ENCODE peak calls at places on chromosomes 4 and X, in seven cellular contexts. E, Y, Q, B, I, O and F are unnamed samples. For H3K36me3 and H3K4me1, the result is how much of the 10 kb centered on the place peaks cover.

GRCh38 chr4:162984621-162985020 is 182.1 kb downstream of the NAF1 start:
- DNase-seq in E (no peak), Y (no peak), Q (no peak), B (no peak), I (no peak), O (no peak), F (no peak)

GRCh38 chr4:101501421-101501820 is 154.1 kb upstream of the PPP3CA start:
- DNase-seq in E (no peak), Y (no peak), Q (no peak), B (no peak), I (no peak), O (no peak), F (no peak)

GRCh38 chr4:130563185-130563890 is 1467.4 kb downstream of the C4orf33 start:
- DNase-seq in E (no peak), Y (peak), Q (peak), B (peak), I (peak), O (peak), F (no peak)

GRCh38 chrX:9144643-9145290 is 110.8 kb upstream of the FAM9B start:
- DNase-seq in E (no peak), Y (no peak), Q (no peak), B (no peak), I (peak), O (no peak), F (no peak)

GRCh38 chr4:185914583-185915199 is 102.7 kb upstream of the SORBS2 start:
- DNase-seq in E (no peak), Y (no peak), Q (no peak), B (no peak), I (peak), O (no peak), F (no peak)

GRCh38 chrX:17591741-17592110 is 145.6 kb upstream of the SCML1 start:
- DNase-seq in E (no peak), Y (no peak), Q (no peak), B (no peak), I (peak), O (no peak), F (no peak)

GRCh38 chr4:169615467-169616106 is 3.2 kb upstream of the NEK1 start:
- DNase-seq in E (no peak), Y (no peak), Q (no peak), B (no peak), I (no peak), O (no peak), F (no peak)

GRCh38 chrX:101232316-101232715 is 12.7 kb downstream of the DRP2 start:
- DNase-seq in E (no peak), Y (no peak), Q (no peak), B (no peak), I (no peak), O (no peak), F (no peak)

GRCh38 chr4:139562839-139563238 is 6.8 kb upstream of the SETD7 start:
- DNase-seq in E (no peak), Y (no peak), Q (no peak), B (no peak), I (no peak), O (no peak), F (no peak)

GRCh38 chrX:63922221-63922620 is 137.2 kb upstream of the ARHGEF9 start:
- DNase-seq in E (no peak), Y (no peak), Q (no peak), B (no peak), I (peak), O (no peak), F (no peak)

GRCh38 chr4:168859888-168860694 is 150.0 kb downstream of the CBR4 start:
- DNase-seq in E (no peak), Y (no peak), Q (no peak), B (no peak), I (no peak), O (no peak), F (no peak)

GRCh38 chr4:88697113-88697512 is 516 bp downstream of the NAP1L5 start:
- DNase-seq in E (no peak), Y (no peak), Q (no peak), B (no peak), I (peak), O (no peak), F (no peak)

GRCh38 chrX:40176979-40177430 is 79.2 kb upstream of the BCOR start:
- DNase-seq in E (no peak), Y (peak), Q (peak), B (no peak), I (no peak), O (no peak), F (peak)

GRCh38 chr4:53905935-53906377 is 158.4 kb downstream of the CHIC2 start:
- DNase-seq in E (no peak), Y (peak), Q (peak), B (no peak), I (peak), O (peak), F (peak)

GRCh38 chrX:629230-630006 is 1.2 kb upstream of the SHOX start:
- DNase-seq in E (no peak), Y (no peak), Q (no peak), B (no peak), I (no peak), O (no peak), F (peak)

GRCh38 chr4:123120473-123120872 is 198.1 kb upstream of the NUDT6 start:
- DNase-seq in E (no peak), Y (no peak), Q (no peak), B (no peak), I (peak), O (no peak), F (no peak)

GRCh38 chr4:23629421-23629820 is 260.4 kb downstream of the PPARGC1A start:
- DNase-seq in E (no peak), Y (no peak), Q (peak), B (no peak), I (no peak), O (no peak), F (no peak)

GRCh38 chr4:244471-244870 is 60.8 kb downstream of the ZNF732 start:
- DNase-seq in E (no peak), Y (no peak), Q (peak), B (peak), I (peak), O (no peak), F (peak)

GRCh38 chr4:27692098-27692679 is 831.5 kb downstream of the STIM2 start:
- DNase-seq in E (no peak), Y (no peak), Q (peak), B (peak), I (peak), O (no peak), F (no peak)

GRCh38 chrX:53269536-53270107 is 11.8 kb downstream of the IQSEC2 start:
- DNase-seq in E (no peak), Y (no peak), Q (no peak), B (no peak), I (no peak), O (no peak), F (no peak)

GRCh38 chr4:80713409-80713808 is 317.1 kb upstream of the BMP3 start:
- DNase-seq in E (no peak), Y (no peak), Q (no peak), B (no peak), I (no peak), O (no peak), F (no peak)

GRCh38 chr4:182905038-182905437 is 12.1 kb downstream of the DCTD start:
- DNase-seq in E (no peak), Y (no peak), Q (no peak), B (no peak), I (no peak), O (no peak), F (no peak)

GRCh38 chr4:182906786-182907185 is 10.4 kb downstream of the DCTD start:
- DNase-seq in E (no peak), Y (no peak), Q (no peak), B (no peak), I (no peak), O (no peak), F (no peak)

GRCh38 chr4:182904271-182904761 is 12.9 kb downstream of the DCTD start:
- DNase-seq in E (no peak), Y (no peak), Q (peak), B (no peak), I (no peak), O (no peak), F (no peak)

GRCh38 chr4:182913036-182913435 is 4.2 kb downstream of the DCTD start:
- DNase-seq in E (no peak), Y (no peak), Q (no peak), B (no peak), I (no peak), O (no peak), F (no peak)

DNA sequence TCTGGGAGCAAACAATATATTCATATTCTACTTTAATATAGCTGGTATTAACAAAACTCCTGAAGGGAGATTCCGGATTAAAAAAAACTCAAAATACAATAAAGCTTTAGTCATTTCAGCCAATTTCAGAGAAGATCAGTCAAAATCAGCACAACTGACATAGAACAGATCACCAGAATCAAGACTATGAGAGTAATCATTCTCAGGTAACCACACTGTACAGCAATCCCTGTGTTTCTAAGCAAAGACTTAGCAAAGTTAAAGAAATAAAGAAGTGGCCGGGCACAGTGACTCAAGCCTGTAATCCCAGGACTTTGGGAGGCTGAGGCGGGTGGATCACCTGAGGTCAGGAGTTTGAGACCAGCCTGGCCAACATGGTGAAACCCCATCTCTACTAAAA is 9.1 kb downstream of the DCTD start:
- DNase-seq in E (no peak), Y (no peak), Q (no peak), B (no peak), I (no peak), O (no peak), F (no peak)
- H3K36me3 ChIP-seq in E (under half), Y (under half), Q (half or more), B (under half), I (under half), O (under half), F (under half)

DNA sequence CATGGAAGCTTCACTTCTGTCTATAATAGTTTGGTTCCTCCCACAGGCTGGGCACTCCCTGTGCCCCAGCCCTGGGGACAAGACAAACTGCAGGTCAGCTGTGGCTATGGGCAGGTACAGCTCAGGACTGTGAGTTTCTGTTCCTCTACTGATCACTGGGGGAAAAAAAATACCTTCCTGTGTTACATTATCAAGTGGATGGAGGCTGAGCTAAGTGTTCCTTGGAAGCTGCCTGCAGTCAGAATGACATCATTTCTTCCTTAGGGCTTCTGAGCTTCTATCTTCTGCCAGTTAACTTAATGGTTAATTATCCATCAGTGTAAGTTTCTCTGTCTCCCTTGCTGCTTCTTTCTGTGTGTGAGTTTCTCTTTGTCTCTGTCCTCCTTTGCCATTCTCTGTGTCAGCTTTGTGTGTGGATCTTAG is 4.6 kb downstream of the RAB33A start:
- DNase-seq in E (no peak), Y (no peak), Q (no peak), B (no peak), I (no peak), O (no peak), F (no peak)
- H3K4me1 ChIP-seq in E (under half), Y (under half), Q (under half), B (under half), I (under half), O (under half), F (under half)

GRCh38 chr4:38795087-38795486 is 9.5 kb downstream of the TLR1 start:
- DNase-seq in E (no peak), Y (no peak), Q (no peak), B (no peak), I (no peak), O (no peak), F (no peak)
- H3K36me3 ChIP-seq in E (under half), Y (under half), Q (under half), B (under half), I (under half), O (under half), F (under half)

GRCh38 chrX:103530540-103530939 is 11.3 kb upstream of the RAB40A start:
- DNase-seq in E (no peak), Y (no peak), Q (no peak), B (no peak), I (no peak), O (no peak), F (no peak)

GRCh38 chrX:103536071-103536470 is 16.8 kb upstream of the RAB40A start:
- DNase-seq in E (no peak), Y (no peak), Q (no peak), B (no peak), I (peak), O (no peak), F (no peak)

GRCh38 chrX:103531002-103531401 is 11.7 kb upstream of the RAB40A start:
- DNase-seq in E (no peak), Y (no peak), Q (no peak), B (no peak), I (peak), O (no peak), F (no peak)

GRCh38 chrX:103535206-103535605 is 15.9 kb upstream of the RAB40A start:
- DNase-seq in E (no peak), Y (no peak), Q (no peak), B (no peak), I (no peak), O (no peak), F (no peak)

GRCh38 chrX:103533428-103534216 is 14.3 kb upstream of the RAB40A start:
- DNase-seq in E (peak), Y (peak), Q (peak), B (peak), I (peak), O (peak), F (peak)
- H3K4me1 ChIP-seq in E (under half), Y (under half), Q (under half), B (under half), I (under half), O (under half), F (under half)

DNA sequence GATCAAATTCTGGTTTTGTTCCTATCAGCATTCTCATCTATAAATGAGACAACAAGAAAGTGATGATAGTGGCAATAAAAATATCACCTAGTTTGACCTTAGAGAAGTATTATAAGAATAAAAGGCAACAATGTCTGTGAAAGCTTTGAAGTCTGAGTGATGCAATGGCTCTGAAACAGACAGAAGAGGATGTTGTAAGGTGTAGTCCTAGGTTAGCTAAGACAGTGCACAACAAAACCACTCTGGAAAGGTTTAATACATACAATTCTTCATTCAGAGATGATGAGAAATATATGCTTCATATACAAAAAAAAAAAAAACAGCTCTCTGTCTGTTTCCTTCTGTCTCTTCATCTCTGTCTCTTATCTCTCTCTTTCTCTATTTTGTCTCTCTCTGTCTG is 148.7 kb upstream of the NLGN4X start:
- DNase-seq in E (no peak), Y (no peak), Q (no peak), B (no peak), I (no peak), O (no peak), F (no peak)
- H3K36me3 ChIP-seq in E (under half), Y (under half), Q (under half), B (under half), I (under half), O (under half), F (under half)

GRCh38 chr4:78569291-78569821 is 17.8 kb downstream of the ANXA3 start:
- DNase-seq in E (no peak), Y (peak), Q (peak), B (peak), I (peak), O (no peak), F (no peak)
- H3K4me1 ChIP-seq in E (under half), Y (under half), Q (under half), B (half or more), I (under half), O (under half), F (under half)

GRCh38 chrX:65522739-65523372 is 11.7 kb downstream of the LAS1L start:
- DNase-seq in E (no peak), Y (no peak), Q (no peak), B (no peak), I (peak), O (no peak), F (no peak)

GRCh38 chrX:65528293-65528692 is 6.3 kb downstream of the LAS1L start:
- DNase-seq in E (no peak), Y (no peak), Q (no peak), B (no peak), I (no peak), O (no peak), F (no peak)

GRCh38 chrX:65528705-65529340 is 5.8 kb downstream of the LAS1L start:
- DNase-seq in E (peak), Y (no peak), Q (peak), B (no peak), I (peak), O (peak), F (peak)

DNA sequence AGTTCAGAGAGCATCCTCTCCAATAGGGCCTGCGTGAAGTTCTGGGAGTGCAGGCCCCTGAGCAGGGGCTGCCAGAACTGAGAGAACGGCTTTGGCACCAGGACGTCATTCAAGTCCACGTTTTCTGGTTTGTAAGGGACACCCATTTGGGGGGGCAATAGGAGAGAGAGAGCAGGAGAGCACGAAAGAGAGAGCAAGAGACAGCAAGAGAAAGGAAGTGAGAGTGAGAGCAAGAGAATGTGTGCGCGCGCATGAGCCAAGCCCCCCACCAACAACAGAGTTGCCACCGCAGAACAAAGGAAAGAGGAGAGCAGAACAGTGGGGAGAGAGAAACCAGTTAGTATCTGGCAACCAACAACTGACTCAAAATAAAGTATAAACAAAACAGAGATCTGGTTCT is 10.4 kb downstream of the LAS1L start:
- DNase-seq in E (no peak), Y (no peak), Q (no peak), B (no peak), I (no peak), O (no peak), F (no peak)
- H3K36me3 ChIP-seq in E (under half), Y (under half), Q (under half), B (under half), I (under half), O (under half), F (under half)

GRCh38 chr4:94459462-94460161 is 7.9 kb downstream of the PDLIM5 start:
- DNase-seq in E (no peak), Y (no peak), Q (no peak), B (no peak), I (no peak), O (no peak), F (no peak)
- H3K4me1 ChIP-seq in E (under half), Y (under half), Q (under half), B (under half), I (under half), O (under half), F (under half)

GRCh38 chr4:22474636-22475310 is 41.1 kb downstream of the ADGRA3 start:
- DNase-seq in E (no peak), Y (no peak), Q (no peak), B (peak), I (peak), O (no peak), F (no peak)

GRCh38 chr4:22471999-22472434 is 43.8 kb downstream of the ADGRA3 start:
- DNase-seq in E (no peak), Y (no peak), Q (no peak), B (no peak), I (no peak), O (no peak), F (no peak)

GRCh38 chr4:22476011-22476410 is 39.9 kb downstream of the ADGRA3 start:
- DNase-seq in E (no peak), Y (no peak), Q (no peak), B (no peak), I (no peak), O (no peak), F (no peak)

GRCh38 chr4:22473268-22473667 is 42.6 kb downstream of the ADGRA3 start:
- DNase-seq in E (no peak), Y (no peak), Q (no peak), B (no peak), I (peak), O (no peak), F (no peak)

GRCh38 chr4:22471419-22471818 is 44.4 kb downstream of the ADGRA3 start:
- DNase-seq in E (no peak), Y (no peak), Q (no peak), B (no peak), I (no peak), O (no peak), F (no peak)
- H3K36me3 ChIP-seq in E (under half), Y (under half), Q (under half), B (under half), I (under half), O (under half), F (under half)